ENCODE peak calls at places on chromosomes 13 and 19, in four cellular contexts. One of them, this sample, is unnamed.
A peak's percentile ranks its signal among the peaks of the same experiment; 100 is the strongest.

GRCh38 chr13:112861876-112862615 is 107.0 kb upstream of the MCF2L start:
- DNase-seq in body of pancreas: no peak
- DNase-seq in BE2C: no peak
- DNase-seq in psoas muscle: no peak
- DNase-seq in this sample: no peak

GRCh38 chr19:11624064-11624463 is 26.8 kb downstream of the ZNF627 start:
- DNase-seq in psoas muscle: no peak
- DNase-seq in BE2C: no peak
- DNase-seq in body of pancreas: no peak
- DNase-seq in this sample: no peak

GRCh38 chr19:19587776-19588175 is 30.7 kb downstream of the PBX4 start:
- DNase-seq in body of pancreas: no peak
- DNase-seq in psoas muscle: no peak
- DNase-seq in BE2C: no peak
- DNase-seq in this sample: no peak

GRCh38 chr13:97369269-97369893 is 64.6 kb upstream of the RAP2A start:
- DNase-seq in body of pancreas: no peak
- DNase-seq in psoas muscle: no peak
- DNase-seq in BE2C: no peak
- DNase-seq in this sample: no peak

GRCh38 chr13:102548811-102549210 is 48.0 kb upstream of the TPP2 start:
- DNase-seq in BE2C: no peak
- DNase-seq in psoas muscle: no peak
- DNase-seq in body of pancreas: no peak
- DNase-seq in this sample: no peak

GRCh38 chr19:43739836-43740235 is 14.9 kb downstream of the SMG9 start:
- DNase-seq in psoas muscle: no peak
- DNase-seq in body of pancreas: no peak
- DNase-seq in BE2C: no peak
- DNase-seq in this sample: no peak

GRCh38 chr19:19613456-19613855 is 5.0 kb downstream of the PBX4 start:
- DNase-seq in BE2C: no peak
- DNase-seq in psoas muscle: no peak
- DNase-seq in body of pancreas: no peak
- DNase-seq in this sample: peak; percentile 71

GRCh38 chr19:13846533-13847032 is 30.4 kb upstream of the NANOS3 start:
- DNase-seq in body of pancreas: peak; percentile 86
- DNase-seq in BE2C: peak; percentile 94
- DNase-seq in psoas muscle: peak; percentile 90
- DNase-seq in this sample: peak; percentile 81

GRCh38 chr13:23350009-23350408 is 83.5 kb downstream of the SACS start:
- DNase-seq in psoas muscle: no peak
- DNase-seq in body of pancreas: no peak
- DNase-seq in BE2C: no peak
- DNase-seq in this sample: no peak

GRCh38 chr13:80430561-80430960 is 89.6 kb upstream of the SPRY2 start:
- DNase-seq in body of pancreas: no peak
- DNase-seq in psoas muscle: no peak
- DNase-seq in BE2C: no peak
- DNase-seq in this sample: no peak

GRCh38 chr19:44590245-44591059 is 22.9 kb upstream of the IGSF23 start:
- DNase-seq in BE2C: no peak
- DNase-seq in body of pancreas: no peak
- DNase-seq in psoas muscle: no peak
- DNase-seq in this sample: peak; percentile 55

GRCh38 chr19:44757735-44758505 is 9.4 kb downstream of the BCL3 start:
- DNase-seq in BE2C: peak; percentile 77
- DNase-seq in body of pancreas: peak; percentile 62
- DNase-seq in psoas muscle: peak; percentile 87
- DNase-seq in this sample: no peak

GRCh38 chr13:32682740-32683139 is 96.5 kb downstream of the PDS5B start:
- DNase-seq in BE2C: no peak
- DNase-seq in body of pancreas: no peak
- DNase-seq in psoas muscle: no peak
- DNase-seq in this sample: no peak

GRCh38 chr19:42113641-42114348 is 18.5 kb downstream of the POU2F2 start:
- DNase-seq in BE2C: peak; percentile 89
- DNase-seq in psoas muscle: peak; percentile 67
- DNase-seq in body of pancreas: no peak
- DNase-seq in this sample: no peak

GRCh38 chr13:31987071-31987470 is 44.5 kb upstream of the FRY start:
- DNase-seq in BE2C: no peak
- DNase-seq in psoas muscle: no peak
- DNase-seq in body of pancreas: no peak
- DNase-seq in this sample: no peak

GRCh38 chr19:43476606-43477005 is 11.2 kb upstream of the LYPD3 start:
- DNase-seq in body of pancreas: no peak
- DNase-seq in psoas muscle: no peak
- DNase-seq in BE2C: no peak
- DNase-seq in this sample: no peak

DNA sequence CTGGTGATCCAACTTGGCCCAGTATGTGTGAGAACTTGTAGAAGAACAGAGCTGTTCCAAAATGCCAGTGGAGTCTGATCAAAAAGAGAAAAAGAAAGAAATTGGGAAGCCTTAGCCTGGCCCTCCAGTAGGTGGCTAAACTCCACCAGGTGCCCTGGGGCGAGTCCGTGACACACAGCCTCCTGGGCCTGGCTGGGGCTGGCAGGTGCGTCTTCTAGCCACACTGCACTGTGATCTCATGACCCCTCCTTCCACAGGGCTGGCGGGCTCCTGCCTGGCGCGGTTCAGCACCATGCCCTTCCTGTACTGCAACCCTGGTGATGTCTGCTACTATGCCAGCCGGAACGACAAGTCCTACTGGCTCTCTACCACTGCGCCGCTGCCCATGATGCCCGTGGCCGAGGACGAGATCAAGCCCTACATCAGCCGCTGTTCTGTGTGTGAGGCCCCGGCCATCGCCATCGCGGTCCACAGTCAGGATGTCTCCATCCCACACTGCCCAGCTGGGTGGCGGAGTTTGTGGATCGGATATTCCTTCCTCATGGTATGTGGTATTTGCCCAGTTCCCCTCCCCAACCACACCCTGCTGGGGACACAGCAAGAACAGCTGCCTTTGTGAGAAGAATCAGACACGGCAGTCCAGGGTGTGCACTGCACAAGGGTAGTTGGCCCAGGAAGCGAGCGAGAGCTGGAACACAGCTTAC is 53.7 kb downstream of the RAB20 start:
- DNase-seq in body of pancreas: peak; percentile 93
- DNase-seq in BE2C: no peak
- DNase-seq in psoas muscle: peak; percentile 67
- DNase-seq in this sample: peak; percentile 67
- TF ChIP-seq CTCF in body of pancreas: peak; percentile 76
- TF ChIP-seq CTCF in BE2C: peak; percentile 4
- TF ChIP-seq CTCF in psoas muscle: no peak
- TF ChIP-seq CTCF in this sample: peak; percentile 16

DNA sequence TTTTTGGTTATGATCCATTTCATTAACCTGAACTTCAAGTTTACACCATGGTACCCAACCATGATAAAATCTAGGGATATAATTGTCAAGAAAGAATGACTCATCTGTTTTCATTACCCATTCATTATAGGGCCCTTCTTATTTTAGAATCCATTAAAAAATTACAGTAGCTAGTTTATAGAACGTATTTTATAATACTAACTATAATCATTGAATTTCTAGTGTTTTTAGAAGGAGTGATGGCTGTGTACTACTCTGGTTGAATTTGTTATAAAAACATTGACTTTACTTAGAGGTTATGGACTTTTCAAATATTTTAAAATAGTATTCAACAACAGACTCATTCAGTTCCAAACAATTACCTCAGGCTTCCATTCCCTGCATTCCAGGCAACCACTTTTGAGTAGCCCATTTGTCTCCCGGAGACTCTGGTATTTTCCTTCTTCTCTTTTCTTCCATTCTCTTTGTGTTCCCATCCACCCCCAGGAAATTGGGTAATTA is 71.9 kb upstream of the KLF12 start:
- DNase-seq in body of pancreas: no peak
- DNase-seq in psoas muscle: no peak
- DNase-seq in BE2C: no peak
- DNase-seq in this sample: no peak
- H3K4me3 ChIP-seq in body of pancreas: no peak overlapping the region
- H3K4me3 ChIP-seq in psoas muscle: no peak overlapping the region
- H3K4me3 ChIP-seq in BE2C: no peak overlapping the region
- H3K4me3 ChIP-seq in this sample: no peak overlapping the region

DNA sequence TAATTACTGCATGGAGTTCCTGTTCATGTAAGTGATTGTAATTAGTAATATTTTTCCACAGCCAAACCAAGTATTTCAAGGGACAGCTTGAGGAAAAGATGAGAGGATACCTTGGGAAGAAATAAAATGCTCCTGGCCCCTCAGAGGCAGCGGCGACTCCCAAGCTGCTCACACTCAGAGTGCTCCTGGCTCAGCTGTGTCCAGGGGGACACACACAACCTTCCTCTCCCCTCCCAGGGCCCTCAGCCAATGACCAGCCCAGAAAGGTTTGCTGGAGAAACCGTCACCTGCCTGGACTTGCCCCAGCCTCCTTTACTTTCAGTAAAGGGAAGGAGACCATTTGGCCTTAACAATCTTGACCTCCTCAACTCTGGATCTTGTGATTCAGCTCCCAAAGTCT is 51.1 kb downstream of the CRYL1 start:
- DNase-seq in BE2C: no peak
- DNase-seq in psoas muscle: no peak
- DNase-seq in body of pancreas: no peak
- DNase-seq in this sample: no peak
- H3K4me1 ChIP-seq in BE2C: no peaks in the 10 kb centered on the region
- H3K4me1 ChIP-seq in psoas muscle: no peaks in the 10 kb centered on the region
- H3K4me1 ChIP-seq in body of pancreas: peaks cover 8% of the 10 kb centered on the region
- H3K4me1 ChIP-seq in this sample: no peaks in the 10 kb centered on the region

DNA sequence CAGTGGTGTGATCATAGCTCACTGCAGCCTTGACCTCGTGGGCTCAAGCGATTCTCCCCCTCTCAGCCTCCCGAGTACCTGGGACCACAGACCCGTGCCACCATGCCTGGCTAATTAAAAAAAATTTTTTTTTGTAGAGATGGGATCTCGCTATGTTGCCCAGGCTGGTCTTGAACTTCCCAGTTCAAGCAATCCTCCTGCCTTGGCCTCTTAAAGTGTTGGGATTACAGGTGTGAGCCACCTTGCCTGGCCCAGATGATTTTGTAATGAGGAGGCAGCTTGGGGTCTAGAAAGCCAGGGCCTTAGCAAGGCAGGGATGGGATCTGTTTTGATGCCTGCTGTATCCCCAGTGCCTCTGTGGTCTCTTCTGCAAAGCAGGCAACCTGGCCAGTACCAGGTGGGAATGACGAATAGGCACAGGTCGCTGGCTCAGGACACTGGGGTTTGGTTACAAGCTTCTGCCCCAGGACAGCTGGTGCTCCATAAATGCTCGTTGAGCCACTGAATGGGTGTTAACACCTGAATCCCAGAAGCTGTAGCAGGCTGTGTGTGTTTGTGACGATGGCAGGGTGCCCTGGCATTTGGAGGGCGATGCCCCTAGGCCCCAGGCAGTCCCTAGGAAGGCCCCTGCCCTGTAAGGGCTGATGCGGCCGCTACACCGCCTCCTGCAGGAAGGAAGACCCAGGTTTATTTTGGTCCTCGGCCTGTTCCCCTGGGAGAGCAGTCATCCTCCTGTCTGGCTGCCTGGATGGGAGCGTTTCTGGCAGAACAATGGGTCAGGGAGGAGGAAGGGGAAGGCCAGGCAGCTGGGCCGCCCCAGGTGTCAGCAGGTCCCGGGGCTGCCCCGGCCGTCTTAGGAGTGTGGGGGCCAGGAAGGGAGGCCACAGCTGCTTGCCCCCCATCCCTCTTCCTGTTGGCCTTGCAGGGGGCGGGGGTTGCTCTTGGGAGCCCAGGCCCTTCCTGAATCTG is 8.6 kb downstream of the TNFAIP8L1 start:
- DNase-seq in BE2C: peak; percentile 34
- DNase-seq in body of pancreas: peak; percentile 25
- DNase-seq in psoas muscle: peak; percentile 82
- DNase-seq in this sample: no peak
- TF ChIP-seq CTCF in BE2C: peak; percentile 11
- TF ChIP-seq CTCF in body of pancreas: no peak
- TF ChIP-seq CTCF in psoas muscle: no peak
- TF ChIP-seq CTCF in this sample: no peak

GRCh38 chr19:6696239-6696820 is 24.1 kb downstream of the C3 start:
- DNase-seq in body of pancreas: no peak
- DNase-seq in BE2C: no peak
- DNase-seq in psoas muscle: no peak
- DNase-seq in this sample: no peak
- H3K4me3 ChIP-seq in body of pancreas: no peak overlapping the region
- H3K4me3 ChIP-seq in BE2C: no peak overlapping the region
- H3K4me3 ChIP-seq in psoas muscle: no peak overlapping the region
- H3K4me3 ChIP-seq in this sample: no peak overlapping the region

GRCh38 chr19:37809366-37809765 is 30.0 kb upstream of the ZNF573 start:
- DNase-seq in psoas muscle: no peak
- DNase-seq in BE2C: no peak
- DNase-seq in body of pancreas: no peak
- DNase-seq in this sample: no peak
- H3K4me1 ChIP-seq in psoas muscle: no peaks in the 10 kb centered on the region
- H3K4me1 ChIP-seq in BE2C: no peaks in the 10 kb centered on the region
- H3K4me1 ChIP-seq in body of pancreas: no peaks in the 10 kb centered on the region
- H3K4me1 ChIP-seq in this sample: no peaks in the 10 kb centered on the region

DNA sequence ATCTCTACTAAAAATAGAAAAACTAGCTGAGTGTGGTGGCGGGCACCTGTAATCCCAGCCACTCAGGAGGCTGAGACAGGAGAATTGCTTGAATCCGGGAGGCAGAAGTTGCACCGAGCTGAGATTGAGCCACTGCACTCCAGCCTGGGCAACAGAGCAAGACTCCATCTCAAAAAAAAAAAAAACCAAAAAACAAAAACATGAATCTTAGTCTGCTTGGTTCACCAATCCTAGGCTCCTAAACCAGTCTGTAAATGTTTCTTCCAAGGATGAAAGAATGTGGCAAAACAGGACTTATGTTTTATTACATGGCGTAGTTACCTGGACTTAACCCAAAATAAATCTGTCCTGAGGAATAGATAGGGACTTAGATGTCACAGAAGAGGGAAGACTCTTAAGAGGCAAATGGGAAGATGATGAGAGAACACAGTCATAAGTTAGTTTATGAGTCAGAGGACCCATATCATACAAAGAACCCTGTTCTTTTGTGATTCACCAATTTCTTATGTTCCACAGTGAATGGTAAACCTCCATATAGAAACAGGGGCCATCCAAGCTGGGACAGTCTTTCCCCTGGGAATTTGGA is 6.9 kb upstream of the FBXL3 start:
- DNase-seq in psoas muscle: no peak
- DNase-seq in body of pancreas: no peak
- DNase-seq in BE2C: no peak
- DNase-seq in this sample: no peak
- TF ChIP-seq CTCF in psoas muscle: no peak
- TF ChIP-seq CTCF in body of pancreas: no peak
- TF ChIP-seq CTCF in BE2C: no peak
- TF ChIP-seq CTCF in this sample: no peak

GRCh38 chr19:2027361-2027760 is 11.8 kb upstream of the BTBD2 start:
- DNase-seq in body of pancreas: no peak
- DNase-seq in psoas muscle: peak; percentile 65
- DNase-seq in BE2C: no peak
- DNase-seq in this sample: no peak
- H3K4me3 ChIP-seq in body of pancreas: no peak overlapping the region
- H3K4me3 ChIP-seq in psoas muscle: no peak overlapping the region
- H3K4me3 ChIP-seq in BE2C: no peak overlapping the region
- H3K4me3 ChIP-seq in this sample: no peak overlapping the region

GRCh38 chr13:69553976-69554375 is 553.6 kb upstream of the ATXN8OS start:
- DNase-seq in body of pancreas: no peak
- DNase-seq in psoas muscle: no peak
- DNase-seq in BE2C: no peak
- DNase-seq in this sample: no peak
- H3K4me1 ChIP-seq in body of pancreas: no peaks in the 10 kb centered on the region
- H3K4me1 ChIP-seq in psoas muscle: no peaks in the 10 kb centered on the region
- H3K4me1 ChIP-seq in BE2C: no peaks in the 10 kb centered on the region
- H3K4me1 ChIP-seq in this sample: no peaks in the 10 kb centered on the region

GRCh38 chr19:40533508-40533907 is 43.2 kb upstream of the SHKBP1 start:
- DNase-seq in body of pancreas: no peak
- DNase-seq in psoas muscle: no peak
- DNase-seq in BE2C: no peak
- DNase-seq in this sample: no peak
- TF ChIP-seq CTCF in body of pancreas: no peak
- TF ChIP-seq CTCF in psoas muscle: no peak
- TF ChIP-seq CTCF in BE2C: peak; percentile 43
- TF ChIP-seq CTCF in this sample: peak; percentile 21